ENCODE peak calls at places on chromosome 10, in eight cellular contexts. One of them, this sample, is unnamed.

GRCh38 chr10:71850021-71850744 is 868 bp downstream of the PSAP start:
- DNase-seq in psoas muscle: no peak
- DNase-seq in smooth muscle cell of the brain vasculature: no peak
- DNase-seq in 8988T: no peak
- DNase-seq in AG04450: no peak
- DNase-seq in astrocyte of the hippocampus: no peak
- DNase-seq in fibroblast of the conjunctiva: no peak
- DNase-seq in Calu3: no peak
- DNase-seq in this sample: no peak

GRCh38 chr10:120423350-120424197 is 33.5 kb upstream of the PLPP4 start:
- DNase-seq in smooth muscle cell of the brain vasculature: no peak
- DNase-seq in astrocyte of the hippocampus: peak; percentile 88
- DNase-seq in fibroblast of the conjunctiva: no peak
- DNase-seq in AG04450: no peak
- DNase-seq in psoas muscle: no peak
- DNase-seq in 8988T: no peak
- DNase-seq in Calu3: peak; percentile 37
- DNase-seq in this sample: peak; percentile 71

GRCh38 chr10:123266981-123267380 is 112.8 kb downstream of the BUB3 start:
- DNase-seq in astrocyte of the hippocampus: no peak
- DNase-seq in fibroblast of the conjunctiva: no peak
- DNase-seq in AG04450: no peak
- DNase-seq in psoas muscle: no peak
- DNase-seq in smooth muscle cell of the brain vasculature: no peak
- DNase-seq in 8988T: no peak
- DNase-seq in Calu3: no peak
- DNase-seq in this sample: no peak

GRCh38 chr10:132776186-132776585 is 9.8 kb downstream of the NKX6-2 start:
- DNase-seq in Calu3: no peak
- DNase-seq in psoas muscle: no peak
- DNase-seq in smooth muscle cell of the brain vasculature: no peak
- DNase-seq in astrocyte of the hippocampus: no peak
- DNase-seq in AG04450: no peak
- DNase-seq in 8988T: no peak
- DNase-seq in fibroblast of the conjunctiva: no peak
- DNase-seq in this sample: no peak

GRCh38 chr10:62083413-62083794 is 181.9 kb downstream of the ARID5B start:
- DNase-seq in 8988T: no peak
- DNase-seq in AG04450: no peak
- DNase-seq in Calu3: peak; percentile 25
- DNase-seq in astrocyte of the hippocampus: peak; percentile 63
- DNase-seq in psoas muscle: no peak
- DNase-seq in fibroblast of the conjunctiva: no peak
- DNase-seq in smooth muscle cell of the brain vasculature: no peak
- DNase-seq in this sample: no peak

GRCh38 chr10:62818426-62819011 is 2.4 kb upstream of the EGR2 start:
- DNase-seq in psoas muscle: peak; percentile 33
- DNase-seq in astrocyte of the hippocampus: peak; percentile 60
- DNase-seq in AG04450: no peak
- DNase-seq in Calu3: peak; percentile 73
- DNase-seq in 8988T: no peak
- DNase-seq in fibroblast of the conjunctiva: no peak
- DNase-seq in smooth muscle cell of the brain vasculature: no peak
- DNase-seq in this sample: no peak

GRCh38 chr10:116554628-116555027 is 8.9 kb downstream of the PNLIP start:
- DNase-seq in astrocyte of the hippocampus: no peak
- DNase-seq in AG04450: no peak
- DNase-seq in smooth muscle cell of the brain vasculature: no peak
- DNase-seq in 8988T: no peak
- DNase-seq in fibroblast of the conjunctiva: no peak
- DNase-seq in psoas muscle: no peak
- DNase-seq in Calu3: no peak
- DNase-seq in this sample: no peak

GRCh38 chr10:47454294-47455058 is 29.4 kb downstream of the ANXA8 start:
- DNase-seq in AG04450: no peak
- DNase-seq in astrocyte of the hippocampus: no peak
- DNase-seq in fibroblast of the conjunctiva: no peak
- DNase-seq in psoas muscle: no peak
- DNase-seq in smooth muscle cell of the brain vasculature: no peak
- DNase-seq in 8988T: no peak
- DNase-seq in Calu3: no peak
- DNase-seq in this sample: no peak

This sample was measured in glomerular endothelial cell.